ENCODE peak calls at places on chromosome 14, in four cellular contexts. J is small intestine, F is lower lobe of right lung, Y is upper lobe of right lung. X is an unnamed sample. For H3K9me3 and H3K4me1, the result is how much of the 10 kb centered on the place peaks cover.

GRCh38 chr14:88748288-88748687 is 44.5 kb downstream of the EML5 start:
- DNase-seq in J (no peak), F (no peak), Y (no peak), X (no peak)

GRCh38 chr14:70827366-70828151 is 18.2 kb upstream of the MAP3K9 start:
- DNase-seq in J (peak), F (no peak), Y (no peak), X (no peak)

GRCh38 chr14:60807971-60808370 is 73.4 kb downstream of the MNAT1 start:
- DNase-seq in J (no peak), F (no peak), Y (no peak), X (no peak)

GRCh38 chr14:102777711-102778615 is 714 bp downstream of the TRAF3 start:
- DNase-seq in J (peak), F (peak), Y (peak), X (peak)

GRCh38 chr14:23544511-23545447 is 6.8 kb downstream of the ZFHX2 start:
- DNase-seq in J (peak), F (no peak), Y (no peak), X (peak)

GRCh38 chr14:52043690-52044089 is 25.2 kb downstream of the NID2 start:
- DNase-seq in J (peak), F (no peak), Y (no peak), X (no peak)

GRCh38 chr14:96086032-96086431 is 46.9 kb downstream of the C14orf132 start:
- DNase-seq in J (no peak), F (no peak), Y (no peak), X (no peak)

GRCh38 chr14:95359974-95360826 is 40.5 kb upstream of the CLMN start:
- DNase-seq in J (no peak), F (no peak), Y (no peak), X (no peak)

DNA sequence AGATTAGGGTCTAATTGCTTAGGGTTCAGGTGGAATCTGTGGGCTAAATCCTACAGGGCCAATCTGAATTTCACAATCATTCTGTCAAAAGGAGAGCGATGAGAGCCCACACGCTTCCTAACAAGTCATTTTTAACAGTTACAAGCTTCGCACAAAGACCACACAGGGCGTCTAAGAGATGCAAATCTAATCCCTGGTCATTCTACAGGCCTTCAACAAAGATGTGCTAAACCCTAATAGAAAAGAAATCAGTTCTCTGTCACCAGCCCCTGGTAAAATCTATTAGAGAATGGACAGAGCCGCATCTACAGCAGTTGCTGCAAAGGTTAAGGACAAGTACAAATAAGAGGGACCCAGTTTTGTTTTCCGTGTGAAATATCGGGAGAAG is 15.2 kb downstream of the NKX2-1 start:
- DNase-seq in J (no peak), F (no peak), Y (no peak), X (no peak)
- H3K9me3 ChIP-seq in J (under half), F (under half), Y (under half), X (under half)

DNA sequence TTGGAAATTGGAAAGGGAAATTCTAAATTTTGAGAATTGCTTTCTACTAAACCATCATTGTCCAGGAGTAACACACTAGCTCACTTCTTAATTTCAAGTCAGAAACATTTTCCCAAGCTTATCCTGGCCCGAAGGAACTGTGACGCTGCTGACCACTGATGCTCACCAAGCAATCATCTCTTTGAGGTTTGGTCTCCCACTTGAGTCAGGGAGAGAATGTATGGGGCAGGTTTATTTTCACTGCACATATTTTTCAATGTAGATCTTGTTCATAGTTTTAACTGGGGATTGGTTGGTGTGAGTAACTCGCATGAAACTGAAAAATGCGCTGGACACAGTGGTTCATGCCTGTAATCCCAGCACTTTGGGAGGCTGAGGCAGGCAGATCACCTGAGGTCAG is 12.9 kb upstream of the RNASE10 start:
- DNase-seq in J (no peak), F (no peak), Y (no peak), X (no peak)
- H3K4me1 ChIP-seq in J (under half), F (under half), Y (under half), X (under half)

GRCh38 chr14:48490756-48491155 is 815.4 kb upstream of the MDGA2 start:
- DNase-seq in J (no peak), F (no peak), Y (no peak), X (no peak)
- H3K9me3 ChIP-seq in J (under half), F (under half), Y (under half), X (under half)

DNA sequence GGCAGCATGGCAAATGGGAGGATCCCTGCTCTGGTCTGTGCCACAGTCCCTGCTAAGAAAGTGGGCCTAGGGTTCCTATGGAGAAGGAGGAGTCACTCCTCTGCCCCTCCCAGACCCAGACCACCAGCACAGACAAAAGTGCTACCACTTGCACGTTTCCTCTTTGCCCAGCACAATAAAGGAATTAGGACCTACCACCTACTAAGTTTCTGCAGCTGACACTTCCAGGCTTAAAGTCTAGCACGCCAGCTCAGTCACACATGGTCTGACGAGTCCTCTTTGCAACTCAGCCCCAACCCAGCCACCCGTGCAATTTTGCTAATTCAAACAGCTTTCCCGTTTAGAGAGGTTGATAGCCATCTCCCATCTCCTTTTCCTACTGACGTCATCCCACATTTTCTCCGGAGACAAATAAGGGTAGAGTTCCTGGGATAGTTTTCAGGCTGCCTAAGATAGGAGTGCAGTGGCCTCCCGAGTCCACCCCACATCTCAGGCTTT is 66.2 kb upstream of the PTGR2 start:
- DNase-seq in J (peak), F (no peak), Y (no peak), X (no peak)
- H3K4me1 ChIP-seq in J (under half), F (half or more), Y (half or more), X (half or more)

GRCh38 chr14:106792543-106792942 is 1266.2 kb downstream of the TMEM121 start:
- DNase-seq in J (no peak), F (no peak), Y (no peak), X (no peak)
- H3K9me3 ChIP-seq in J (under half), F (under half), Y (under half), X (under half)

DNA sequence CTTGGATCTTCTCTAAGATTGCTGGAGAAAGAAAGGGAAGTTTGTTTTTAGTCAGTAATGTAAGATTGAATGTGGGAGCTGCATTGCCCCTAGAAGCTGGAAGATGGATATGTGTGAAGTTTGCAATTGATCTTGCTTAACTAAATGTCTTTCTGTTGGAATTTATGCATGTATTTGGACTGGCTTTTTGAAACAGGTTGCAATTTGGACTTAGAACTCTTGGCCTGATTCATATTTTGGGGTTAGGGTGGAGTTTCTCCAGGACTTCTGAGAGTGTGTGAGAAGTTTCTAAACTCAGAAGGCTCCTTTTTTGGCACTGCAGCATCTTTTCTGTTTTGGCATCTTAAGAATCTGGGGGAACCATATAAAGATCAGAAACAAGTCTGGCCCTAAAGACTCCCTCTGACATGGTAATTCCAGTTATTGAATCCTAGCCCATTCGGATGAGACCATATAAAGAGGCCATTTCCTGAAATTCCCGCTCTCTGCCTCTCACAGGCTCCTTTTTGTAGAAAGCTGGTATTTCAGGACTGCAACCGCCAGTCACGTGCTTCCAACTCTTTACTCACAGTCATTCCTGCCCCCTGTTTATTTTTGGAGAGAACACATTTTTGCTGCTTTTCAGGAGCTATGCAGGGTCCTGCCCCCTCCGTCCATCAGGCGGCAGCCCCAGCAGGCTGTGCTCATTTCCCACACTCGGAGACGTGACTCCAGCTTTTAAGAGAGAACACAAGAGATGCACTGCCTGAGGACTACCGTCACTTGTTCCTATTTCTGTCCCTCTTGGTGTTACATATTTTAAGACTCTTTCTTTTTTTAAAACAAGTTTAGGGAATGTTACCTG is 26.6 kb downstream of the IFT43 start:
- DNase-seq in J (no peak), F (no peak), Y (no peak), X (no peak)
- H3K4me1 ChIP-seq in J (under half), F (under half), Y (under half), X (under half)

GRCh38 chr14:105894978-105895881 is 368.8 kb downstream of the TMEM121 start:
- DNase-seq in J (no peak), F (peak), Y (peak), X (peak)
- H3K9me3 ChIP-seq in J (under half), F (under half), Y (under half), X (under half)

GRCh38 chr14:93959239-93960107 is 16.9 kb downstream of the ASB2 start:
- DNase-seq in J (peak), F (peak), Y (peak), X (no peak)

GRCh38 chr14:93961610-93962009 is 14.8 kb downstream of the ASB2 start:
- DNase-seq in J (no peak), F (no peak), Y (no peak), X (no peak)

GRCh38 chr14:93960774-93961438 is 15.5 kb downstream of the ASB2 start:
- DNase-seq in J (no peak), F (no peak), Y (no peak), X (no peak)

GRCh38 chr14:93958567-93959238 is 17.7 kb downstream of the ASB2 start:
- DNase-seq in J (no peak), F (no peak), Y (no peak), X (no peak)

DNA sequence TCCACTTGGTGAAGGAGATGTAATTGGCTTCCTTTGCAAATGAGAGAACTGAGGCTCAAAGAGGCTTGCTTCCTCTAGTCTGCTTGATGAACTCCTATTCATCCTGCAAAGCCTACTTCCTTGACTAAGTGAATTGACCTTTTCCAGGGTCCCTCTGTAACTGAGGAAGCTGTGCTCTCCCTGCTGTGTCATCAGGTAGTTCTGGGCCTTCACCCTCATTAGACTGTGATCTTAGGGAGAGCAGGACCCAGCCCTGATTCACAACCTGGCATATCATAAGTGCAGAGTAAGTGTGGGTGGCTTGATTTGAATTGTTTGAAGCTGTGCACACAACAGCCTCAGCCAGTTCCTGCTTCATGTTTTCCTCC is 16.3 kb downstream of the ASB2 start:
- DNase-seq in J (no peak), F (no peak), Y (no peak), X (no peak)
- H3K4me1 ChIP-seq in J (under half), F (half or more), Y (under half), X (half or more)

DNA sequence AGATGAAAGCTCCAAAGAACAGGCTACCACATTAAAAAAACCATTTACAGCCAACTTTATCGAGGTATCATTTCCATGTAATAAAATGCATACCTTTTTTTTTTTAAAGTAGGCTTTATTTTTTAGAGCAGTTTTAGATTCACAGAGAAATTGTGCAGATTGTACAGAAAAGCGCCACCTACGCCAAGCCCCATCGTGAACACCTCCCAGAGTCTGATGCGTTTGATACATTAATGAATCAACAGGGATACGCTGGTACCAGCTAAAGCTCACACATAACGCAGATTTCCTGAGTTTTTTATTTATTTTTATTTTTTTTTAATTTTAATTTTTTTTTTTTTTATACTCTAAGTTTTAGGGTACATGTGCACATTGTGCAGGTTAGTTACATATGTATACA is 129.9 kb downstream of the KIF26A start:
- DNase-seq in J (no peak), F (no peak), Y (no peak), X (no peak)
- H3K9me3 ChIP-seq in J (under half), F (under half), Y (under half), X (under half)

X was measured in left ventricle myocardium inferior.